ENCODE peak calls at places on chromosomes 13 and 19, in nine cellular contexts. O is mesothelial cell of epicardium, S is GF-D8, L is osteoblast, H is hepatic stellate cell, B is T-helper 2 cell, Z is sciatic nerve, N is GOT3, K is posterior cingulate gyrus. W is an unnamed sample.
A peak's percentile ranks its signal among the peaks of the same experiment; 100 is the strongest.

GRCh38 chr19:5094768-5095567 is 126.1 kb downstream of the KDM4B start:
- DNase-seq in L (no peak), K (no peak), O (no peak), N (no peak), Z (no peak), H (no peak), S (no peak), B (no peak), W (no peak)

GRCh38 chr19:15464394-15465385 is at the start of gene RASAL3:
- DNase-seq in S (peak; percentile 45), L (peak; percentile 41), H (no peak), K (peak; percentile 80), O (no peak), N (no peak), B (peak; percentile 33), Z (no peak), W (no peak)

GRCh38 chr13:27628081-27628480 is 6.4 kb downstream of the POLR1D start:
- DNase-seq in K (no peak), Z (no peak), S (no peak), L (no peak), N (no peak), B (no peak), H (no peak), O (no peak), W (no peak)

GRCh38 chr13:21282065-21282464 is 105.6 kb downstream of the MRPL57 start:
- DNase-seq in B (no peak), L (no peak), H (no peak), S (no peak), N (no peak), O (no peak), Z (no peak), K (no peak), W (no peak)

GRCh38 chr13:54972838-54973237 is 1944.2 kb downstream of the OLFM4 start:
- DNase-seq in B (no peak), H (no peak), S (no peak), N (no peak), L (no peak), Z (no peak), K (no peak), O (no peak), W (no peak)

GRCh38 chr13:51396352-51396751 is 56.5 kb downstream of the INTS6 start:
- DNase-seq in S (peak; percentile 75), B (no peak), L (peak; percentile 39), K (no peak), Z (no peak), H (no peak), O (no peak), N (no peak), W (no peak)

GRCh38 chr13:39603424-39603947 is 493 bp upstream of the LHFPL6 start:
- DNase-seq in Z (no peak), L (no peak), O (no peak), N (no peak), K (no peak), B (no peak), H (peak; percentile 18), S (no peak), W (no peak)

GRCh38 chr13:76860706-76861105 is 25.5 kb downstream of the KCTD12 start:
- DNase-seq in B (no peak), K (no peak), L (no peak), S (no peak), O (no peak), N (no peak), Z (no peak), H (no peak), W (no peak)

GRCh38 chr13:53782400-53783030 is 753.9 kb downstream of the OLFM4 start:
- DNase-seq in B (no peak), S (peak; percentile 32), O (no peak), H (peak; percentile 16), K (peak; percentile 82), L (peak; percentile 86), N (no peak), Z (no peak), W (peak; percentile 90)

GRCh38 chr13:50124536-50125305 is 109.5 kb downstream of the KCNRG start:
- DNase-seq in O (peak; percentile 79), K (no peak), H (peak; percentile 98), Z (no peak), N (no peak), L (peak; percentile 92), B (peak; percentile 81), S (no peak), W (peak; percentile 86)

GRCh38 chr19:35268546-35269424 is at the start of gene USF2:
- DNase-seq in B (peak; percentile 49), S (peak; percentile 9), L (peak; percentile 96), K (peak; percentile 97), O (peak; percentile 71), H (peak; percentile 85), Z (peak; percentile 86), N (no peak), W (peak; percentile 59)

GRCh38 chr13:66586489-66586888 is 643.6 kb downstream of the PCDH9 start:
- DNase-seq in O (no peak), L (no peak), K (no peak), N (no peak), Z (no peak), B (no peak), S (no peak), H (no peak), W (no peak)

GRCh38 chr13:64130600-64130999 is 2715.0 kb upstream of the PCDH20 start:
- DNase-seq in Z (no peak), S (no peak), O (no peak), N (no peak), H (no peak), L (no peak), B (no peak), K (peak; percentile 28), W (no peak)

GRCh38 chr19:19597809-19598306 is 20.6 kb downstream of the PBX4 start:
- DNase-seq in H (no peak), K (no peak), N (no peak), B (peak; percentile 16), O (no peak), Z (no peak), L (peak; percentile 17), S (no peak), W (no peak)

GRCh38 chr19:7575426-7576040 is 20.1 kb upstream of the CAMSAP3 start:
- DNase-seq in L (peak; percentile 19), K (no peak), H (no peak), B (no peak), O (no peak), Z (no peak), N (no peak), S (no peak), W (no peak)

GRCh38 chr13:109778102-109778542 is 8.3 kb downstream of the IRS2 start:
- DNase-seq in K (no peak), O (no peak), H (no peak), S (no peak), N (no peak), B (no peak), L (no peak), Z (no peak), W (peak; percentile 54)

GRCh38 chr13:38141792-38142191 is 207.9 kb upstream of the UFM1 start:
- DNase-seq in B (no peak), L (no peak), N (no peak), H (no peak), Z (no peak), S (no peak), K (no peak), O (no peak), W (no peak)

GRCh38 chr19:47681388-47681787 is 31.8 kb upstream of the EHD2 start:
- DNase-seq in L (peak; percentile 68), K (no peak), O (no peak), N (no peak), S (no peak), H (no peak), B (no peak), Z (no peak), W (no peak)

GRCh38 chr19:33416307-33417215 is 43.1 kb downstream of the CEBPG start:
- DNase-seq in O (peak; percentile 48), H (peak; percentile 81), B (peak; percentile 48), K (peak; percentile 93), N (no peak), Z (no peak), S (no peak), L (peak; percentile 97), W (peak; percentile 71)

GRCh38 chr13:66492479-66492878 is 737.7 kb downstream of the PCDH9 start:
- DNase-seq in S (no peak), H (no peak), L (no peak), K (no peak), N (no peak), Z (no peak), B (no peak), O (no peak), W (no peak)

GRCh38 chr13:73235385-73235784 is 176.6 kb downstream of the KLF5 start:
- DNase-seq in Z (no peak), O (no peak), N (no peak), L (no peak), K (no peak), H (no peak), B (no peak), S (no peak), W (no peak)

GRCh38 chr13:52010890-52011689 is at the start of gene ATP7B:
- DNase-seq in K (no peak), L (peak; percentile 73), H (peak; percentile 24), S (no peak), Z (peak; percentile 63), N (no peak), B (no peak), O (no peak), W (peak; percentile 61)

GRCh38 chr19:13689050-13689449 is 75.3 kb upstream of the MRI1 start:
- DNase-seq in B (no peak), N (no peak), K (peak; percentile 49), O (no peak), S (no peak), Z (no peak), L (no peak), H (peak; percentile 27), W (no peak)

GRCh38 chr19:12484011-12484370 is 625 bp downstream of the ZNF709 start:
- DNase-seq in Z (no peak), B (no peak), H (peak; percentile 11), L (no peak), S (no peak), N (no peak), K (no peak), O (no peak), W (no peak)

GRCh38 chr13:112931028-112931934 is 37.7 kb upstream of the MCF2L start:
- DNase-seq in S (no peak), K (no peak), L (peak; percentile 97), O (no peak), B (no peak), H (peak; percentile 96), Z (no peak), N (no peak), W (peak; percentile 89)

GRCh38 chr13:32007494-32007893 is 24.1 kb upstream of the FRY start:
- DNase-seq in L (no peak), H (no peak), S (no peak), B (no peak), K (no peak), Z (no peak), O (no peak), N (no peak), W (no peak)

GRCh38 chr19:58387338-58388174 is 487 bp downstream of the RPS5 start:
- DNase-seq in S (no peak), B (no peak), K (peak; percentile 62), N (no peak), O (no peak), Z (no peak), L (peak; percentile 84), H (no peak), W (no peak)

GRCh38 chr13:43127827-43128226 is 104.4 kb downstream of the DNAJC15 start:
- DNase-seq in S (no peak), O (no peak), N (no peak), K (peak; percentile 47), L (no peak), Z (no peak), H (no peak), B (no peak), W (no peak)

GRCh38 chr13:80340643-80341097 is 256 bp downstream of the SPRY2 start:
- DNase-seq in K (no peak), S (peak; percentile 72), B (no peak), L (no peak), O (no peak), H (peak; percentile 35), Z (peak; percentile 68), N (no peak), W (peak; percentile 84)

GRCh38 chr19:2719910-2720776 is 1.0 kb downstream of the DIRAS1 start:
- DNase-seq in B (no peak), O (no peak), K (peak; percentile 95), H (peak; percentile 79), N (no peak), L (peak; percentile 99), Z (no peak), S (no peak), W (no peak)

GRCh38 chr13:27953671-27954405 is 15.3 kb downstream of the CDX2 start:
- DNase-seq in N (peak; percentile 41), L (peak; percentile 98), O (peak; percentile 75), K (peak; percentile 92), S (peak; percentile 37), Z (peak; percentile 79), B (peak; percentile 41), H (peak; percentile 74), W (peak; percentile 91)

W was measured in NCI-H526 treated with DMSO at 0.1 percent for 48 hours.